ENCODE peak calls at places on chromosomes 11 and 22, in six cellular contexts. One of them, this sample, is unnamed.

GRCh38 chr11:9069861-9070470 is 21.4 kb downstream of the SCUBE2 start:
- DNase-seq in HepG2: no peak
- DNase-seq in A549: no peak
- DNase-seq in K562: no peak
- DNase-seq in IMR-90: no peak
- DNase-seq in GM12878: no peak
- DNase-seq in this sample: no peak

GRCh38 chr11:125315088-125315740 is 150.7 kb downstream of the PKNOX2 start:
- DNase-seq in A549: no peak
- DNase-seq in GM12878: no peak
- DNase-seq in HepG2: no peak
- DNase-seq in IMR-90: peak; percentile 25
- DNase-seq in K562: no peak
- DNase-seq in this sample: no peak

GRCh38 chr11:122723576-122723975 is 68.1 kb downstream of the UBASH3B start:
- DNase-seq in HepG2: no peak
- DNase-seq in IMR-90: peak; percentile 45
- DNase-seq in GM12878: no peak
- DNase-seq in A549: no peak
- DNase-seq in K562: no peak
- DNase-seq in this sample: no peak

GRCh38 chr11:66288138-66288865 is 641 bp downstream of the YIF1A start:
- DNase-seq in IMR-90: no peak
- DNase-seq in HepG2: peak; percentile 39
- DNase-seq in K562: no peak
- DNase-seq in GM12878: no peak
- DNase-seq in A549: no peak
- DNase-seq in this sample: no peak

GRCh38 chr22:22884010-22884887 is 3.4 kb upstream of the IGLL5 start:
- DNase-seq in GM12878: no peak
- DNase-seq in K562: peak; percentile 58
- DNase-seq in IMR-90: peak; percentile 45
- DNase-seq in A549: peak; percentile 69
- DNase-seq in HepG2: peak; percentile 42
- DNase-seq in this sample: peak; percentile 87

GRCh38 chr11:36105743-36106581 is 162.1 kb downstream of the LDLRAD3 start:
- DNase-seq in HepG2: no peak
- DNase-seq in GM12878: no peak
- DNase-seq in IMR-90: no peak
- DNase-seq in K562: no peak
- DNase-seq in A549: no peak
- DNase-seq in this sample: no peak

GRCh38 chr22:24001314-24001713 is 3.9 kb downstream of the GSTT4 start:
- DNase-seq in HepG2: no peak
- DNase-seq in IMR-90: no peak
- DNase-seq in GM12878: no peak
- DNase-seq in A549: no peak
- DNase-seq in K562: no peak
- DNase-seq in this sample: no peak

GRCh38 chr11:120565436-120566155 is 54.0 kb downstream of the GRIK4 start:
- DNase-seq in GM12878: no peak
- DNase-seq in HepG2: no peak
- DNase-seq in IMR-90: no peak
- DNase-seq in A549: no peak
- DNase-seq in K562: no peak
- DNase-seq in this sample: no peak

GRCh38 chr11:35786918-35787557 is 124.5 kb downstream of the TRIM44 start:
- DNase-seq in GM12878: no peak
- DNase-seq in K562: no peak
- DNase-seq in IMR-90: peak; percentile 73
- DNase-seq in HepG2: no peak
- DNase-seq in A549: no peak
- DNase-seq in this sample: no peak

GRCh38 chr22:25334091-25334490 is 114.7 kb downstream of the CRYBB2 start:
- DNase-seq in A549: no peak
- DNase-seq in HepG2: peak; percentile 49
- DNase-seq in GM12878: peak; percentile 0
- DNase-seq in IMR-90: peak; percentile 16
- DNase-seq in K562: peak; percentile 22
- DNase-seq in this sample: peak; percentile 73

GRCh38 chr11:102458531-102458930 is 6.0 kb upstream of the TMEM123 start:
- DNase-seq in IMR-90: no peak
- DNase-seq in A549: no peak
- DNase-seq in HepG2: peak; percentile 44
- DNase-seq in GM12878: no peak
- DNase-seq in K562: no peak
- DNase-seq in this sample: no peak

GRCh38 chr22:39239561-39240423 is 5.0 kb downstream of the PDGFB start:
- DNase-seq in IMR-90: no peak
- DNase-seq in GM12878: no peak
- DNase-seq in A549: no peak
- DNase-seq in K562: no peak
- DNase-seq in HepG2: no peak
- DNase-seq in this sample: no peak

GRCh38 chr22:29768052-29768680 is 997 bp downstream of the UQCR10 start:
- DNase-seq in HepG2: no peak
- DNase-seq in A549: no peak
- DNase-seq in IMR-90: no peak
- DNase-seq in K562: no peak
- DNase-seq in GM12878: no peak
- DNase-seq in this sample: no peak

GRCh38 chr11:58923300-58923788 is 15.9 kb upstream of the GLYATL1 start:
- DNase-seq in K562: peak; percentile 15
- DNase-seq in GM12878: no peak
- DNase-seq in IMR-90: peak; percentile 46
- DNase-seq in HepG2: peak; percentile 13
- DNase-seq in A549: no peak
- DNase-seq in this sample: peak; percentile 16

GRCh38 chr11:886568-886967 is 24.0 kb downstream of the CHID1 start:
- DNase-seq in A549: no peak
- DNase-seq in HepG2: no peak
- DNase-seq in K562: no peak
- DNase-seq in IMR-90: no peak
- DNase-seq in GM12878: no peak
- DNase-seq in this sample: no peak

GRCh38 chr11:86627776-86628455 is 44.5 kb downstream of the ME3 start:
- DNase-seq in IMR-90: no peak
- DNase-seq in K562: no peak
- DNase-seq in HepG2: no peak
- DNase-seq in GM12878: no peak
- DNase-seq in A549: no peak
- DNase-seq in this sample: no peak

GRCh38 chr11:109251230-109251629 is 170.8 kb upstream of the C11orf87 start:
- DNase-seq in A549: no peak
- DNase-seq in HepG2: no peak
- DNase-seq in GM12878: no peak
- DNase-seq in IMR-90: no peak
- DNase-seq in K562: no peak
- DNase-seq in this sample: no peak

GRCh38 chr22:21866821-21867527 is 471 bp downstream of the MAPK1 start:
- DNase-seq in GM12878: no peak
- DNase-seq in K562: peak; percentile 98
- DNase-seq in A549: no peak
- DNase-seq in IMR-90: no peak
- DNase-seq in HepG2: no peak
- DNase-seq in this sample: no peak

DNA sequence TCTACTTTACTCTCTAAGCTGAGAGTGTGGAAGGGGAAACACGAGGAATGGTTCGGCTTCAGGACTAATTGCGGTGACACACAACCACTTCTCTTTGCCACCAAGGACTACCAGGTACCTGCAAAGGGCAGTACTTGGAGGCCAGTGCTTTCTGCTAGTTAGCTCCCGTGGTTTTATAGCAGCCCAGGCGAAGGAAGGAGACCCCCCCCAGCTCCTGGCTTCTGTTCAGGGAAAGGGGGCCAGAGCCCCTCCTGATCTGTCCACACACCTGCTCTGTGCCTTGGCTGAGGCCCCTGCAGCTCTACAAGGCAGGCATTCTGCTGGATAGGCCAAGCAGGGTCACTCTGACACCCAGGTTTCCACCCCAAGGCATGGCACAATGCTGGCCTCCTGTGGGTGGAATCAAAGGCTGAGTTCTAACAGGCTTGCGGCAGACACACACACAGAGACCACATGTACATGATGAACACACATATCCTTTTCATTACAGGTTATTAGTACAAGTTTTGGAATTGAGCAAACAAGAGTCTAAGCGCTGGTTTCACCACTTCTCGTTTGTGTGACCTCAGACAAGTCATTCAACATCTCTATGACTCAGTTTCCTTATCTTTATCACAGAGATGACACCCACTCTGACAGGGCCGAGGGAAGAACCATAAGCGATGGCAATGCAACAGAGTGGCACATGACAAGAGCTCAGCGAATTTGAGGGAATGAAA is 7.5 kb downstream of the SERPIND1 start:
- DNase-seq in IMR-90: peak; percentile 21
- DNase-seq in HepG2: no peak
- DNase-seq in A549: no peak
- DNase-seq in K562: no peak
- DNase-seq in GM12878: no peak
- DNase-seq in this sample: no peak
- TF ChIP-seq BHLHE40 in IMR-90: no peak
- TF ChIP-seq BHLHE40 in HepG2: no peak
- TF ChIP-seq BHLHE40 in A549: no peak
- TF ChIP-seq BHLHE40 in K562: no peak
- TF ChIP-seq BHLHE40 in GM12878: no peak
- TF ChIP-seq BHLHE40 in this sample: no peak

DNA sequence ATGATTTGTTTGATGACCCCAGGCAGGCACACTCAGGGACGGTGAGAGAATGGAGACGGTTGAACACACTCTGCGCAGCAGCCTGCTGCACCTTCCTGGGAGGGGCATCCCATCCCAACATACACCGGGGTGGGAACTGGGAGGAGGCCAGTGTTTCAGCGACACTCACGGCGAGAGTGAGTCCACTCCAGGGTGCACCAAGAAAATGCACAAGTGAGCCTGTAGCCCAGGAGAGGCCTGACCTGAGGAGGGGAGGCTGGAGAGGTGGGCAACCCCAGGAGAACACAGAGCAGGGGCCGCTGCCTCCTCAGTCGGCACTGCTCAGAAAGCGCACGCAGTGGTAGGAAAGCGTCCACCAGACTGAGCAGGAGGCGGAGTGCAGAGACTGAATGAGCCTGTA is 54.5 kb downstream of the IGF2 start:
- DNase-seq in GM12878: no peak
- DNase-seq in A549: no peak
- DNase-seq in IMR-90: no peak
- DNase-seq in K562: no peak
- DNase-seq in HepG2: no peak
- DNase-seq in this sample: no peak
- TF ChIP-seq BHLHE40 in GM12878: no peak
- TF ChIP-seq BHLHE40 in A549: no peak
- TF ChIP-seq BHLHE40 in IMR-90: no peak
- TF ChIP-seq BHLHE40 in K562: no peak
- TF ChIP-seq BHLHE40 in HepG2: no peak
- TF ChIP-seq BHLHE40 in this sample: no peak

DNA sequence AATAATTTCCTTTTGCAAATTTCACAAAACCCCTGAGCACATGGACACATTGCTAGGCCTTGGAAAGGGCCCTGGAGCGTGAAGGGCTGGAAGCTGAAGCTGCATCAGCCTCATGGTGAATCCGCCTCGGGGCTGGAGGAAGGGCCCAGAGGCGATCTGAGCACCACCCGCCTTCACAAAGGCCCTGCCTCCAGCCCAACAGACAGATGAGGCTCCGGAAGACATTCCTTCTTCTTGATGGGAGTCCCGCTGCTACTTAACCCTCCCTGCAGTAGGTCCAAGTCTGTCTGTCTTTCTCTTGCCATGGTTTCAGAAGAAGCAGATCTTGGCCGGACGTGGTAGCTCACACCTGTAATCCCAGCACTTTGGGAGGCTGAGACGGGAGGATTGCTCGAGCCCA is 16.5 kb downstream of the ARRB1 start:
- DNase-seq in IMR-90: no peak
- DNase-seq in K562: no peak
- DNase-seq in HepG2: no peak
- DNase-seq in GM12878: no peak
- DNase-seq in A549: no peak
- DNase-seq in this sample: no peak
- TF ChIP-seq BHLHE40 in IMR-90: no peak
- TF ChIP-seq BHLHE40 in K562: no peak
- TF ChIP-seq BHLHE40 in HepG2: no peak
- TF ChIP-seq BHLHE40 in GM12878: no peak
- TF ChIP-seq BHLHE40 in A549: no peak
- TF ChIP-seq BHLHE40 in this sample: no peak

GRCh38 chr22:31088233-31088986 is 7.3 kb downstream of the SMTN start:
- DNase-seq in A549: no peak
- DNase-seq in GM12878: no peak
- DNase-seq in IMR-90: no peak
- DNase-seq in K562: no peak
- DNase-seq in HepG2: no peak
- DNase-seq in this sample: no peak

GRCh38 chr22:31090217-31091085 is 9.3 kb downstream of the SMTN start:
- DNase-seq in GM12878: no peak
- DNase-seq in IMR-90: no peak
- DNase-seq in K562: no peak
- DNase-seq in HepG2: no peak
- DNase-seq in A549: no peak
- DNase-seq in this sample: no peak

GRCh38 chr22:31087744-31088215 is 6.7 kb downstream of the SMTN start:
- DNase-seq in K562: no peak
- DNase-seq in A549: no peak
- DNase-seq in HepG2: no peak
- DNase-seq in IMR-90: no peak
- DNase-seq in GM12878: no peak
- DNase-seq in this sample: no peak

GRCh38 chr22:31091106-31091975 is 10.2 kb downstream of the SMTN start:
- DNase-seq in IMR-90: no peak
- DNase-seq in A549: no peak
- DNase-seq in K562: no peak
- DNase-seq in GM12878: no peak
- DNase-seq in HepG2: no peak
- DNase-seq in this sample: no peak

DNA sequence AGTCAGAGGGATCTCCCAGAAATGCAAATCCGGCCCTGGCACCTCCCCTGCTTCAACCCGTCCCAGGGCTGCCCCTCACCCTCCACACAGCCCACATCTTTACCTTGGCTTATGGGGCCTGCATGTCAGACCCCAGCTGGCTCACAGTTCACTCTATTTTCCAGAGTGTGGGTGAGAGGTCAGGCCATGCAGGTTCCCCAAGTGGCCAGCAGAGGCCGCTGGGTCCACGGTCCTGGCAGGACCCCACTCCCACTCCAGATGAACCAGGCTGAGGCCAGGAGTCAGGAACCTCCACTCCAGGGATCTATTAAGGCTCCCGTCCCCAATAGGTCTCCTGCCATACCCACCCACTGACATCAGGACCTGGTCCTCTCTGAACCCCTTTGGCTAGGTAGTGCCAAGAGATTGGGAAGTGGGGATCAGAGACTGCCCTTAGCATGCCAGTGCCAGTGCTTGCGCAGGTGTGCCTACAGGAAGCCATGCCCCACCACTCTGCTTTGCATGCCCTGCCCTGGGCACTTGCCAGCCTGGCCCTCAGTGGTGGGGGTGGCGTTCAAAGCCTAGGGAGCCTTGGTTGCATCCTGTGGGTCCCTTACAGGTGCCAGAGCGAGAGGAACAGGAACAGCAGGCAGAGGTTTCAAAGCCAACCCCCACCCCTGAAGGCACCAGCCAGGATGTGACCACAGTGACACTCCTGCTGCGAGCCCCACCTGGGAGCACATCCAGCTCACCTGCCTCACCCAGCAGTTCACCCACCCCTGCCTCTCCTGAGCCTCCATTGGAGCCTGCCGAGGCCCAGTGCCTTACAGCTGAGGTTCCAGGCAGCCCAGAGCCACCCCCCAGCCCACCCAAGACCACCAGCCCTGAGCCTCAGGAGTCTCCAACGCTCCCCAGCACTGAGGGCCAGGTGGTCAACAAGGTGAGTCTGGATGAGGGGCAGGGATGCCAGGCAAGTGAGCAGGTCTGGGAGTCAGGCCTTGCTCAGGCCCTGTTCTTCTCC is 8.3 kb downstream of the SMTN start:
- DNase-seq in K562: peak; percentile 61
- DNase-seq in A549: no peak
- DNase-seq in HepG2: no peak
- DNase-seq in GM12878: no peak
- DNase-seq in IMR-90: no peak
- DNase-seq in this sample: peak; percentile 77
- TF ChIP-seq BHLHE40 in K562: no peak
- TF ChIP-seq BHLHE40 in A549: no peak
- TF ChIP-seq BHLHE40 in HepG2: no peak
- TF ChIP-seq BHLHE40 in GM12878: no peak
- TF ChIP-seq BHLHE40 in IMR-90: no peak
- TF ChIP-seq BHLHE40 in this sample: no peak

This sample was measured in HEK293T.